ENCODE peak calls at places on chromosomes 2 and 18, in six cellular contexts. F is CD8-positive, alpha-beta T cell; Y is endothelial cell of umbilical vein; T is cardiac muscle cell; W is GM23338; J is H7. Q is an unnamed sample.
A peak's percentile ranks its signal among the peaks of the same experiment; 100 is the strongest.

GRCh38 chr2:158154596-158154995 is 52.9 kb downstream of the UPP2 start:
- DNase-seq in F (no peak), Y (no peak), T (no peak), W (no peak), J (no peak), Q (no peak)

GRCh38 chr2:97739020-97739892 is 25.9 kb downstream of the ZAP70 start:
- DNase-seq in F (no peak), Y (no peak), T (no peak), W (no peak), J (no peak), Q (no peak)

GRCh38 chr2:98088261-98088660 is 1.3 kb downstream of the VWA3B start:
- DNase-seq in F (no peak), Y (no peak), T (no peak), W (no peak), J (no peak), Q (no peak)

GRCh38 chr2:74051504-74051903 is 66.8 kb downstream of the TET3 start:
- DNase-seq in F (no peak), Y (no peak), T (no peak), W (no peak), J (no peak), Q (no peak)

GRCh38 chr18:7094432-7094831 is 23.2 kb downstream of the LAMA1 start:
- DNase-seq in F (no peak), Y (no peak), T (peak; percentile 30), W (no peak), J (no peak), Q (no peak)

GRCh38 chr18:41484069-41484468 is 471.0 kb upstream of the PIK3C3 start:
- DNase-seq in F (no peak), Y (no peak), T (no peak), W (no peak), J (no peak), Q (no peak)

GRCh38 chr2:226018641-226019040 is 619.1 kb downstream of the NYAP2 start:
- DNase-seq in F (no peak), Y (no peak), T (no peak), W (no peak), J (no peak), Q (no peak)

GRCh38 chr18:904135-905090 is at the start of gene ADCYAP1:
- DNase-seq in F (no peak), Y (no peak), T (no peak), W (peak; percentile 80), J (peak; percentile 76), Q (no peak)

GRCh38 chr18:9991021-9992000 is 77.5 kb downstream of the VAPA start:
- DNase-seq in F (no peak), Y (no peak), T (no peak), W (no peak), J (no peak), Q (no peak)

GRCh38 chr2:11775384-11775783 is 29.0 kb downstream of the LPIN1 start:
- DNase-seq in F (no peak), Y (peak; percentile 54), T (no peak), W (no peak), J (no peak), Q (peak; percentile 31)

GRCh38 chr2:152189622-152190495 is 14.3 kb upstream of the STAM2 start:
- DNase-seq in F (no peak), Y (peak; percentile 71), T (peak; percentile 84), W (peak; percentile 58), J (no peak), Q (peak; percentile 84)

GRCh38 chr2:134295441-134295840 is 41.6 kb downstream of the MGAT5 start:
- DNase-seq in F (no peak), Y (peak; percentile 34), T (no peak), W (no peak), J (no peak), Q (no peak)

GRCh38 chr2:36561223-36561944 is 36.6 kb downstream of the FEZ2 start:
- DNase-seq in F (no peak), Y (peak; percentile 98), T (peak; percentile 89), W (peak; percentile 40), J (peak; percentile 10), Q (peak; percentile 93)

GRCh38 chr2:157460384-157460837 is 16.5 kb upstream of the CYTIP start:
- DNase-seq in F (no peak), Y (no peak), T (peak; percentile 12), W (peak; percentile 5), J (no peak), Q (no peak)

GRCh38 chr2:45755585-45756330 is 104.3 kb downstream of the PRKCE start:
- DNase-seq in F (no peak), Y (no peak), T (peak; percentile 48), W (no peak), J (no peak), Q (no peak)

GRCh38 chr18:64851796-64852195 is 702.9 kb upstream of the LINC00305 start:
- DNase-seq in F (no peak), Y (no peak), T (no peak), W (no peak), J (no peak), Q (no peak)

GRCh38 chr2:237591379-237591881 is 896 bp upstream of the RAB17 start:
- DNase-seq in F (no peak), Y (no peak), T (peak; percentile 82), W (no peak), J (no peak), Q (no peak)

GRCh38 chr18:65924878-65925277 is 174.1 kb downstream of the CDH7 start:
- DNase-seq in F (no peak), Y (no peak), T (no peak), W (no peak), J (no peak), Q (no peak)

GRCh38 chr2:186611526-186611925 is 21.7 kb downstream of the ITGAV start:
- DNase-seq in F (no peak), Y (no peak), T (no peak), W (no peak), J (no peak), Q (no peak)

GRCh38 chr2:158795110-158795924 is at the start of gene DAPL1:
- DNase-seq in F (no peak), Y (no peak), T (no peak), W (peak; percentile 17), J (peak; percentile 51), Q (peak; percentile 55)

GRCh38 chr2:29165362-29166236 is 50.4 kb downstream of the CLIP4 start:
- DNase-seq in F (no peak), Y (peak; percentile 3), T (peak; percentile 54), W (no peak), J (no peak), Q (peak; percentile 45)

GRCh38 chr2:122238006-122238559 is 482.6 kb downstream of the TSN start:
- DNase-seq in F (no peak), Y (no peak), T (no peak), W (no peak), J (no peak), Q (peak; percentile 12)

DNA sequence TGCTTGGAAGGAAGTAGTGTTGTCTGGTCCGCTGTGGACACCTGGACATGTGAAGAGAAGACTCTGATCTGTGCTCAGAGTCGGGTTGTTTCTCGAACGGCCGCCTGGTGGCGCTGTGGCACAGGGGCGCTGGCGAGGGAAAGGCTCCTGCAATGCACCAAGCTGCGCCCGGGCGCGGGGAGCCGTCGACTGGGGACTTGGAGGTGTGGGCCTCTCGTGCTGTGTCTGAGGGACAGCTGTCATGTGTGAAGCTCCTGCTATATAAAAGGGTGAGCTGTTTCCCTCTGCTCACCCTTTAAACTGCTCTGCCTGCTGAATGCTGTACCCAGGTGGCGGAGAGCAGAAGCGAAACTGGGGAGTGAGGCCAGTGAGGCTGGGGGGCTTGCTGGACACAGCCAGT is 44.0 kb downstream of the GNAL start:
- DNase-seq in F (peak; percentile 64), Y (peak; percentile 60), T (peak; percentile 74), W (peak; percentile 88), J (peak; percentile 89), Q (peak; percentile 78)
- H3K4me3 ChIP-seq in F (no peak overlapping the region), Y (no peak overlapping the region), T (no peak overlapping the region), W (no peak overlapping the region), J (no peak overlapping the region), Q (no peak overlapping the region)

GRCh38 chr2:32947484-32948143 is 861 bp downstream of the LTBP1 start:
- DNase-seq in F (peak; percentile 16), Y (peak; percentile 57), T (peak; percentile 52), W (peak; percentile 77), J (peak; percentile 79), Q (peak; percentile 19)

GRCh38 chr2:32947076-32947483 is 327 bp downstream of the LTBP1 start:
- DNase-seq in F (no peak), Y (peak; percentile 23), T (no peak), W (peak; percentile 32), J (no peak), Q (no peak)

GRCh38 chr2:32945286-32945685 is 1.5 kb upstream of the LTBP1 start:
- DNase-seq in F (no peak), Y (no peak), T (no peak), W (no peak), J (no peak), Q (no peak)

GRCh38 chr2:32946314-32947075 is at the start of gene LTBP1:
- DNase-seq in F (peak; percentile 45), Y (peak; percentile 77), T (peak; percentile 76), W (peak; percentile 82), J (peak; percentile 86), Q (peak; percentile 78)

DNA sequence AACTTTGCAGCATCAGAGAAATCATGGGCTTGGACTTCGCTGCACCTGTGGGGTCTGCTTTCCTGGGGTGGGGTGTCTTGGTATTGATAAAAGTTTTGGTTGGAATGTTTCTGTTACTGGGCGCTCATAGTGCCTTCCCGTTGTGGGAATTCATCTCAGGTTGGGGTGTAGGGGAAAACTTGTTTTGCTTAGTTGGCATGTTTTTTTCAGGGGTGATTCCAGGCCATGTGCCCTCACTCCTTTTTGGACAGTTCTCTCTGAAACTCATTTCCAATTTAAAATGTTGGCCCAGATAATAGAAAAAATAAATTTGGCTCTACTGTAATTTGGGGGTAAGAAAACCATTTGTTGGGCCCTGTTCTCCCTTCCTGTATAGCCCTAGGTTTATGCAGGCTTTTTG is 1.5 kb downstream of the LTBP1 start:
- DNase-seq in F (no peak), Y (no peak), T (no peak), W (no peak), J (no peak), Q (no peak)
- H3K4me3 ChIP-seq in F (no peak overlapping the region), Y (peak overlapping the region; percentile 55), T (peak overlapping the region; percentile 88), W (peak overlapping the region; percentile 86), J (peak overlapping the region; percentile 57), Q (no peak overlapping the region)

GRCh38 chr18:32772580-32773186 is at the start of gene KLHL14:
- DNase-seq in F (no peak), Y (no peak), T (no peak), W (no peak), J (peak; percentile 22), Q (no peak)
- H3K4me3 ChIP-seq in F (no peak within 1 kb of the TSS), Y (no peak within 1 kb of the TSS), T (peak within 1 kb of the TSS; percentile 85), W (peak within 1 kb of the TSS; percentile 88), J (peak within 1 kb of the TSS; percentile 60), Q (peak within 1 kb of the TSS; percentile 44)

DNA sequence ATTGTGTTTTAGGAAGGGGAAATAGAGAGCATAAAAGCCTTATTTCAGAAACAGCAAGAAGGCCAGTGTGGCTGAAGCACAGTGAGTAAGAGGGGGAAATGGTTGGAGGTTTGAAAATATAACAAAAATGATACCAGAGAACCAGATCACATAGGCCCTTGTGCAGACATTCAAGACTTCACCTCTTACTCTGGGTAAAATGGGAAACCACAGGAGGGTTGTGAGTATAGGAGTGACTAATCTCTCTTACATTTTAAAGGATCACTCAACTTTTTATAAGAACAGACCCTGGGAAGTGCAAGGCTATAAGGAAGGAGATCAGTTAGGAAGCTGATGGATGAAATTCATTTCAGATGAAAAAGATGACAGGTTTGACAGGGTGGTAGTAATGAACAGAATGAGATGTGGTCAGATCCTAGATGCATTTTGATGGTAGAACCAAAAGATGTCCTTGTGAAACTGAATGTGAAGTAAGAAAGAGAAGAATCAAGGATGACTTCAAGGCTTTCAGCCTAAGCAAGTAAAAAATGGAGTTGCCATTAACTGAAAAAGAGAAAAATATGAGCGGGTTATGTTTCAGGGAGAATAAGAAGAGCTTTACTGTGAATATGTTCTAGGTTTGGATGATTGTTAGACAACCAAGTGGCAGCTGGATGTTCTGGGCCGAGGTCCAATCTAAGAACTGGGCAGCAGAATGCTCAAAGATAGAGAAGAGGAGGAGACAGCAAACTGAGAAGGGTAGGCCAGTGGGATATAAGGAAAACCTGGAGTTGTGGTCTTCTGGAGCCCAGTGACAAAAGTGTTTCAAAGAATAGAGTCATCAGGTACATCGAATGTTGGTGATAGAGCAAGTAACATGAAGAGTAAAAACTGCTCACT is 65.1 kb downstream of the USP40 start:
- DNase-seq in F (no peak), Y (no peak), T (peak; percentile 35), W (no peak), J (no peak), Q (no peak)
- H3K4me3 ChIP-seq in F (no peak overlapping the region), Y (no peak overlapping the region), T (no peak overlapping the region), W (no peak overlapping the region), J (no peak overlapping the region), Q (no peak overlapping the region)